ENCODE peak calls at places on chromosomes 3 and 15, in four cellular contexts. C is NT2/D1, K is brain microvascular endothelial cell, P is AG08396. Q is an unnamed sample.

GRCh38 chr3:31290046-31290445 is 242.7 kb upstream of the STT3B start:
- DNase-seq in C (no peak), K (no peak), P (no peak), Q (no peak)

GRCh38 chr3:10945683-10946287 is 46.8 kb upstream of the SLC6A1 start:
- DNase-seq in C (peak; percentile 85), K (no peak), P (peak; percentile 72), Q (peak; percentile 99)

GRCh38 chr3:46400000-46400734 is 6.7 kb downstream of the CCR5AS start:
- DNase-seq in C (no peak), K (peak; percentile 90), P (peak; percentile 20), Q (no peak)

GRCh38 chr15:79378394-79379158 is 53.6 kb upstream of the MINAR1 start:
- DNase-seq in C (no peak), K (no peak), P (no peak), Q (no peak)

GRCh38 chr3:191425322-191425734 is 35.6 kb upstream of the PYDC2 start:
- DNase-seq in C (no peak), K (no peak), P (no peak), Q (no peak)

GRCh38 chr15:36977620-36978610 is 122.4 kb downstream of the MEIS2 start:
- DNase-seq in C (no peak), K (no peak), P (no peak), Q (peak; percentile 12)

GRCh38 chr15:41607033-41607432 is 48.0 kb downstream of the TYRO3 start:
- DNase-seq in C (no peak), K (peak; percentile 53), P (peak; percentile 85), Q (no peak)

GRCh38 chr15:85781099-85781498 is 13.6 kb downstream of the KLHL25 start:
- DNase-seq in C (no peak), K (no peak), P (no peak), Q (no peak)

GRCh38 chr3:100053929-100054620 is 60.2 kb downstream of the FILIP1L start:
- DNase-seq in C (no peak), K (no peak), P (no peak), Q (peak; percentile 35)

GRCh38 chr15:31402003-31402402 is 75.4 kb downstream of the KLF13 start:
- DNase-seq in C (no peak), K (no peak), P (no peak), Q (no peak)

GRCh38 chr3:40680685-40681657 is 156.2 kb downstream of the ZNF621 start:
- DNase-seq in C (no peak), K (no peak), P (no peak), Q (no peak)

GRCh38 chr15:68518785-68519430 is 59.9 kb upstream of the CORO2B start:
- DNase-seq in C (no peak), K (no peak), P (no peak), Q (no peak)

GRCh38 chr15:35078221-35078915 is 6.7 kb downstream of the NANOGP8 start:
- DNase-seq in C (peak; percentile 39), K (peak; percentile 5), P (peak; percentile 80), Q (peak; percentile 67)

GRCh38 chr3:51386159-51386851 is 1.2 kb downstream of the MANF start:
- DNase-seq in C (no peak), K (no peak), P (no peak), Q (no peak)

GRCh38 chr3:8575364-8576104 is 69.1 kb downstream of the SSUH2 start:
- DNase-seq in C (no peak), K (peak; percentile 68), P (peak; percentile 13), Q (no peak)

GRCh38 chr3:24336101-24336500 is 158.5 kb downstream of the THRB start:
- DNase-seq in C (no peak), K (no peak), P (no peak), Q (peak; percentile 33)

GRCh38 chr3:30282052-30282708 is 324.2 kb upstream of the TGFBR2 start:
- DNase-seq in C (peak; percentile 78), K (peak; percentile 93), P (peak; percentile 56), Q (no peak)

GRCh38 chr3:123449986-123450474 is 1.1 kb upstream of the ADCY5 start:
- DNase-seq in C (no peak), K (no peak), P (no peak), Q (no peak)

GRCh38 chr3:37955918-37956317 is 34.7 kb upstream of the VILL start:
- DNase-seq in C (no peak), K (no peak), P (no peak), Q (no peak)

GRCh38 chr3:11847607-11848006 is 922 bp upstream of the TAMM41 start:
- DNase-seq in C (no peak), K (no peak), P (no peak), Q (peak; percentile 43)

GRCh38 chr3:114639171-114639570 is 345.3 kb downstream of the TIGIT start:
- DNase-seq in C (no peak), K (no peak), P (no peak), Q (no peak)

GRCh38 chr3:17432237-17432636 is 310.2 kb downstream of the TBC1D5 start:
- DNase-seq in C (no peak), K (no peak), P (no peak), Q (no peak)

GRCh38 chr15:22911306-22911705 is 68.9 kb downstream of the CYFIP1 start:
- DNase-seq in C (no peak), K (no peak), P (no peak), Q (no peak)

GRCh38 chr3:39406368-39407258 is at the start of gene RPSA:
- DNase-seq in C (peak; percentile 96), K (peak; percentile 96), P (peak; percentile 95), Q (peak; percentile 94)

GRCh38 chr3:133629146-133629545 is 32.6 kb downstream of the TOPBP1 start:
- DNase-seq in C (no peak), K (no peak), P (no peak), Q (no peak)

GRCh38 chr15:34233614-34234013 is 8.8 kb downstream of the EMC4 start:
- DNase-seq in C (no peak), K (no peak), P (no peak), Q (no peak)

GRCh38 chr15:60414016-60414682 is 16.4 kb upstream of the ANXA2 start:
- DNase-seq in C (no peak), K (no peak), P (no peak), Q (no peak)

GRCh38 chr3:15271785-15272381 is 60.5 kb downstream of the SH3BP5 start:
- DNase-seq in C (no peak), K (no peak), P (no peak), Q (no peak)